ENCODE peak calls at places on chromosomes 11 and 22, in seven cellular contexts. R, U, N, Q, X, I and O are unnamed samples.

GRCh38 chr11:131666617-131667016 is 296.2 kb downstream of the NTM start:
- DNase-seq in Q (no peak), X (no peak), I (no peak), U (no peak), N (no peak), R (no peak), O (no peak)

GRCh38 chr11:96167233-96167632 is 175.8 kb downstream of the MAML2 start:
- DNase-seq in N (no peak), Q (no peak), R (no peak), I (no peak), X (no peak), U (no peak), O (no peak)

GRCh38 chr11:18792827-18793226 is 1.2 kb upstream of the PTPN5 start:
- DNase-seq in R (no peak), I (no peak), Q (no peak), U (no peak), X (no peak), N (no peak), O (no peak)

GRCh38 chr11:65415499-65416340 is 6.9 kb upstream of the NEAT1 start:
- DNase-seq in X (peak; percentile 40), Q (no peak), R (no peak), I (peak; percentile 66), U (no peak), N (peak; percentile 46), O (no peak)

GRCh38 chr11:2327032-2327431 is 25.2 kb downstream of the TSPAN32 start:
- DNase-seq in N (no peak), Q (no peak), I (peak; percentile 36), U (no peak), X (no peak), R (no peak), O (no peak)

GRCh38 chr22:20584872-20585639 is 77.6 kb downstream of the MED15 start:
- DNase-seq in Q (no peak), R (no peak), U (no peak), I (no peak), X (no peak), N (peak; percentile 28), O (no peak)

GRCh38 chr11:441418-442274 is at the start of gene ANO9:
- DNase-seq in X (peak; percentile 85), N (peak; percentile 80), Q (peak; percentile 73), I (peak; percentile 88), U (peak; percentile 16), R (peak; percentile 67), O (peak; percentile 82)

GRCh38 chr11:44727373-44728084 is 767 bp downstream of the TSPAN18 start:
- DNase-seq in R (peak; percentile 72), Q (peak; percentile 77), X (peak; percentile 79), N (peak; percentile 83), U (peak; percentile 85), I (peak; percentile 87), O (peak; percentile 76)

GRCh38 chr11:16404781-16405180 is 48.4 kb upstream of the SOX6 start:
- DNase-seq in R (no peak), X (no peak), N (no peak), Q (no peak), I (no peak), U (no peak), O (no peak)

GRCh38 chr11:3861698-3862097 is 6.2 kb downstream of the STIM1 start:
- DNase-seq in Q (no peak), N (no peak), X (no peak), I (no peak), R (no peak), U (no peak), O (no peak)

GRCh38 chr22:30344447-30345200 is 12.1 kb downstream of the SF3A1 start:
- DNase-seq in U (no peak), X (no peak), N (no peak), I (no peak), Q (no peak), R (no peak), O (no peak)

GRCh38 chr11:69287968-69288882 is 5.7 kb upstream of the MYEOV start:
- DNase-seq in R (no peak), N (peak; percentile 83), Q (peak; percentile 44), I (peak; percentile 87), U (no peak), X (no peak), O (no peak)

GRCh38 chr11:69290791-69291190 is 3.2 kb upstream of the MYEOV start:
- DNase-seq in X (peak; percentile 13), I (no peak), U (no peak), Q (peak; percentile 14), N (peak; percentile 19), R (no peak), O (no peak)

GRCh38 chr11:69291459-69292110 is 2.4 kb upstream of the MYEOV start:
- DNase-seq in U (no peak), Q (no peak), I (no peak), X (no peak), N (no peak), R (no peak), O (no peak)

GRCh38 chr11:69286358-69287327 is 7.3 kb upstream of the MYEOV start:
- DNase-seq in Q (no peak), X (no peak), I (no peak), R (no peak), N (no peak), U (no peak), O (no peak)

GRCh38 chr11:69288883-69289242 is 5.1 kb upstream of the MYEOV start:
- DNase-seq in Q (no peak), N (no peak), X (no peak), R (no peak), U (no peak), I (no peak), O (no peak)
- H3K4me1 ChIP-seq in Q (peaks cover 26% of the 10 kb centered on the region), N (peaks cover 38% of the 10 kb centered on the region), X (no peaks in the 10 kb centered on the region), R (no peaks in the 10 kb centered on the region), U (no peaks in the 10 kb centered on the region), I (peaks cover 15% of the 10 kb centered on the region), O (no peaks in the 10 kb centered on the region)

GRCh38 chr11:119666463-119667131 is 62.4 kb downstream of the NECTIN1 start:
- DNase-seq in Q (peak; percentile 70), U (peak; percentile 76), X (peak; percentile 83), N (peak; percentile 83), R (peak; percentile 38), I (peak; percentile 89), O (peak; percentile 66)
- H3K27ac ChIP-seq in Q (no peak overlapping the region), U (no peak overlapping the region), X (no peak overlapping the region), N (no peak overlapping the region), R (no peak overlapping the region), I (no peak overlapping the region), O (no peak overlapping the region)

GRCh38 chr11:100639140-100639539 is 47.9 kb upstream of the ARHGAP42 start:
- DNase-seq in I (no peak), X (no peak), U (no peak), N (no peak), Q (no peak), R (no peak), O (peak; percentile 20)
- H3K4me1 ChIP-seq in I (no peaks in the 10 kb centered on the region), X (no peaks in the 10 kb centered on the region), U (peaks cover 3% of the 10 kb centered on the region), N (peaks cover 6% of the 10 kb centered on the region), Q (no peaks in the 10 kb centered on the region), R (no peaks in the 10 kb centered on the region), O (peaks cover 5% of the 10 kb centered on the region)

GRCh38 chr11:92225563-92226308 is 1.1 kb downstream of the FAT3 start:
- DNase-seq in R (no peak), X (no peak), U (no peak), N (no peak), Q (no peak), I (peak; percentile 64), O (no peak)
- H3K27ac ChIP-seq in R (no peak overlapping the region), X (no peak overlapping the region), U (no peak overlapping the region), N (no peak overlapping the region), Q (no peak overlapping the region), I (peak overlapping the region; percentile 11), O (no peak overlapping the region)

DNA sequence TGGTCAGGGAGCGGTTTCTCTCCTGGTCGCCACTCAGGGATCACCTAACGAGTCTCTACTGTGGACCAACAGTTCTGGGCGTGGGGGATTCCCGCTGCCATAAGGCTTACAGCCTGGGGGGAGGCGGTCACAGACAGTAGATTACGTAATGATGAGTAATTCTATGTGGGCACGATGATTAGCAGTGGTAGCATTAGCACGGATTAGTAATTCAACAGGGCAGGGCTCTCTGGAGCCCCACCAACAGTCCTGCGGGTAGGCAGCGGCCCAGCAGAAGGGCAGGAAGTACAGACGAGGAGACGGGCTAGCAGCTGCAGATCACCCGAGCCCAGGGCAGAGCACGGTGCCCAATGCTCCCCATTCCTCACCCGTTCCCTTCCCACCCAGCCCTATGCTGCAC is 3.6 kb downstream of the SHISAL1 start:
- DNase-seq in U (peak; percentile 66), I (no peak), N (no peak), R (no peak), Q (no peak), X (peak; percentile 11), O (no peak)
- H3K4me1 ChIP-seq in U (no peaks in the 10 kb centered on the region), I (no peaks in the 10 kb centered on the region), N (peaks cover 9% of the 10 kb centered on the region), R (no peaks in the 10 kb centered on the region), Q (no peaks in the 10 kb centered on the region), X (no peaks in the 10 kb centered on the region), O (no peaks in the 10 kb centered on the region)

DNA sequence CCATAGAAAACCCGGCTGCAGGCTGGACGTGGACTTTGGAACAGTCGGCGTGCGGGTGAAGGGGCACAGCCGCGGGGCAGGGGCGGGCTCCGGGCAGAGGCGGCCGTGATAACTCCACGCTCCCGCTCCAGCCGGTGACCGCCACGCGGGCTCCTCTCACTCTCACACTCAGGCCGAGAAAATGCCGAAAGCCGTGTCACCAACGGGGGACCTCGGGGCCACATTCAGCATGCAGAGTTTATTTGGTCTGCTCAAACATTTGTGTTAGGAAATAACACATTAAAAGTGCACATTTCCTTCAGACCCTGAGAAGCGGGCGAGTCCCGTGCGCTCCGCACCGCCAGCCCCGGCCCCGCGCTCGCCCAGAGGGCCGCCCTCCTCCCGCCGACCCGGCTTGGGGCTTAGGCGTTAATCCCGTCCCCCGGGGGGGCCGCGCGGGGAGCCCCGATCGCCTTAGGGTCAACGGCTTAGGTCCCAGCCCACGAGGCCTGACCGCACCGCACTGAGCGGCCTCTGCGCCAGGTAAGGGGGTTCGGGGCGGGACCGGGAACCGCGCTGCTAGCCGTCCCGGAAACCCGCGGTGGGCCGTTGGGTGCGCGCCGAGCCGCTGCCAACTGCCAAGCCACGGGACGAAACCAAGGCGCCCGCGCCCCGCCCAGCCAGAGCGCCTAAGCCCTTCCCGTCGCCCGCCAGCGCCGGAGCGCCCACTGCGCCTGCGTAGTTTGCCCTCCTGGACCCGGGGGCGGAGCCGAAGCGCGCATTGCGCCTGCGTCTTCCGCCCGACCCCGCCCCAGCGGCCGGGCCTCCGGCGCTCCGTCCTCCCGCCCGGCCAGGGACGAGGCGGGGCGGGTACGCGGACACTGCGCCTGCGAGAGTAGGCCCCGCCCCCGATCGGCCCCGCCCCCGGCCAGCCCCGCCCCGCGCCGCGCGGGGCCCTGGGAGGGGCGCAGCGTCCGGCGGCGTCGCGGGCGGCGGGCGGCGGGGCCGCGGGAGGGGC is at the start of gene ZBED4:
- DNase-seq in U (peak; percentile 98), I (peak; percentile 100), X (peak; percentile 100), N (peak; percentile 99), Q (peak; percentile 94), R (peak; percentile 97), O (peak; percentile 97)
- H3K27ac ChIP-seq in U (peak within 1 kb of the TSS; percentile 97), I (peak within 1 kb of the TSS; percentile 95), X (peak within 1 kb of the TSS; percentile 95), N (peak within 1 kb of the TSS; percentile 96), Q (peak within 1 kb of the TSS; percentile 89), R (peak within 1 kb of the TSS; percentile 78), O (peak within 1 kb of the TSS; percentile 91)

DNA sequence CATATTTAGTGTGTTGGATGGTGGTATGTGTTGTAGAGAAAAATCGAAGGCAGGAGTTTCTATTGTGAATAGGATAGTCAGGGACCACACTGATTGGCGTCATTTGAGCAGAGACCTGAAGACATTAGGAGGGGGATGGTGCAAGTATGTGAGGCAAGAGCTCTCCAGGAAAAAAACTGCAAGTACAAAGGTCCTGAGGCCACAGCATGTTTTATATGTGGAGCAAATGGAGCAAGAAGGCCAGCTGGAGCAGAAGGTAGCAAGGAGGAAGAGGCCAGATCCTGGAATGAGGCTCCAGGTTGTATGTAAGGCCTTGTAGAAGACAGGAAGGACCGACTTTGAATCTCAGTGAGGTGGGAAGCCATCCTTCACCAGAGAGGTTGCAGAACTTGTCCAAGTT is 14.2 kb upstream of the MICALL1 start:
- DNase-seq in Q (no peak), X (no peak), I (no peak), U (no peak), R (no peak), N (no peak), O (no peak)
- H3K4me1 ChIP-seq in Q (peaks cover 21% of the 10 kb centered on the region), X (peaks cover 30% of the 10 kb centered on the region), I (peaks cover 43% of the 10 kb centered on the region), U (peaks cover 8% of the 10 kb centered on the region), R (peaks cover 13% of the 10 kb centered on the region), N (peaks cover 58% of the 10 kb centered on the region), O (peaks cover 60% of the 10 kb centered on the region)